ENCODE peak calls at places on chromosomes 16 and 17, in eight cellular contexts. B, E, N, R, J, X, Z and W are unnamed samples.

GRCh38 chr17:9645858-9646555 is 690 bp downstream of the USP43 start:
- DNase-seq in N (no peak), R (no peak), B (peak), E (peak), X (peak), J (no peak), Z (peak), W (peak)

GRCh38 chr17:41665566-41666335 is 22.9 kb upstream of the EIF1 start:
- DNase-seq in X (peak), Z (peak), E (peak), J (peak), R (peak), N (peak), B (peak), W (peak)

GRCh38 chr17:49510720-49511110 is 15.6 kb downstream of the NGFR start:
- DNase-seq in R (no peak), J (no peak), E (no peak), B (no peak), N (no peak), Z (no peak), X (no peak), W (no peak)

GRCh38 chr16:59296002-59296401 is 561.9 kb upstream of the GOT2 start:
- DNase-seq in Z (no peak), J (no peak), R (peak), E (no peak), B (no peak), X (no peak), N (no peak), W (no peak)

GRCh38 chr16:51641191-51641765 is 490.2 kb upstream of the SALL1 start:
- DNase-seq in R (no peak), J (no peak), B (no peak), Z (no peak), E (no peak), N (no peak), X (no peak), W (no peak)

GRCh38 chr17:58325289-58325726 is 3.3 kb downstream of the TSPOAP1 start:
- DNase-seq in R (no peak), Z (no peak), X (no peak), E (no peak), N (no peak), B (no peak), J (peak), W (no peak)

GRCh38 chr16:86789621-86790051 is 211.3 kb downstream of the FOXL1 start:
- DNase-seq in R (no peak), Z (no peak), J (no peak), X (no peak), E (no peak), B (no peak), N (no peak), W (no peak)

GRCh38 chr16:85667261-85667660 is 21.5 kb downstream of the GINS2 start:
- DNase-seq in X (peak), B (no peak), J (no peak), Z (no peak), N (no peak), R (no peak), E (no peak), W (no peak)

GRCh38 chr17:28145348-28145747 is 102.9 kb downstream of the NLK start:
- DNase-seq in N (no peak), X (no peak), Z (no peak), J (no peak), B (no peak), E (no peak), R (no peak), W (no peak)

GRCh38 chr17:55654821-55655220 is 67.8 kb downstream of the TMEM100 start:
- DNase-seq in N (no peak), E (no peak), X (no peak), Z (no peak), J (no peak), B (no peak), R (peak), W (no peak)

GRCh38 chr16:50267151-50267631 is 840 bp downstream of the ADCY7 start:
- DNase-seq in B (no peak), E (no peak), J (no peak), Z (no peak), N (no peak), R (no peak), X (peak), W (no peak)

GRCh38 chr16:58492066-58492465 is 7.9 kb upstream of the NDRG4 start:
- DNase-seq in X (no peak), Z (no peak), B (no peak), J (no peak), E (no peak), N (no peak), R (no peak), W (no peak)

GRCh38 chr17:61405686-61406542 is 6.3 kb downstream of the TBX2 start:
- DNase-seq in J (no peak), R (peak), E (no peak), N (peak), B (no peak), X (peak), Z (peak), W (no peak)

GRCh38 chr17:6104956-6105355 is 34.8 kb downstream of the WSCD1 start:
- DNase-seq in X (no peak), J (no peak), E (no peak), B (no peak), Z (no peak), N (no peak), R (no peak), W (no peak)

GRCh38 chr17:78179372-78179771 is 7.5 kb downstream of the TK1 start:
- DNase-seq in E (no peak), X (no peak), Z (peak), N (no peak), B (peak), R (peak), J (no peak), W (no peak)

GRCh38 chr17:63987616-63988478 is 10.3 kb upstream of the PRR29 start:
- DNase-seq in N (no peak), E (no peak), X (no peak), R (no peak), J (no peak), B (no peak), Z (no peak), W (no peak)

GRCh38 chr17:35117984-35118383 is 1.7 kb downstream of the RAD51D start:
- DNase-seq in B (peak), E (no peak), Z (no peak), J (no peak), R (peak), X (no peak), N (no peak), W (no peak)

GRCh38 chr16:57984443-57985203 is 13.7 kb upstream of the CNGB1 start:
- DNase-seq in N (peak), J (no peak), R (peak), X (peak), Z (peak), B (peak), E (peak), W (peak)

GRCh38 chr17:56085576-56086267 is 67.6 kb upstream of the ANKFN1 start:
- DNase-seq in Z (no peak), J (no peak), E (no peak), X (no peak), R (no peak), N (no peak), B (no peak), W (no peak)

GRCh38 chr16:53775821-53776431 is 72.0 kb downstream of the FTO start:
- DNase-seq in E (no peak), J (no peak), B (peak), R (peak), Z (no peak), N (no peak), X (no peak), W (no peak)

GRCh38 chr16:4123617-4124300 is 7.5 kb upstream of the ADCY9 start:
- DNase-seq in Z (no peak), X (no peak), J (no peak), N (no peak), R (peak), E (no peak), B (no peak), W (no peak)

GRCh38 chr17:31745964-31746650 is 112.9 kb downstream of the COPRS start:
- DNase-seq in N (no peak), R (peak), E (no peak), X (no peak), Z (no peak), J (peak), B (no peak), W (no peak)

GRCh38 chr16:90048347-90048722 is 28.8 kb downstream of the PRDM7 start:
- DNase-seq in E (no peak), J (no peak), X (no peak), Z (no peak), R (no peak), B (no peak), N (no peak), W (no peak)

GRCh38 chr17:10698116-10698818 is 873 bp downstream of the ADPRM start:
- DNase-seq in N (no peak), X (no peak), R (peak), Z (no peak), B (peak), E (no peak), J (no peak), W (no peak)

GRCh38 chr17:45149669-45150603 is 1.7 kb downstream of the HEXIM1 start:
- DNase-seq in X (peak), B (no peak), R (peak), J (peak), N (peak), E (peak), Z (peak), W (no peak)

GRCh38 chr17:69552986-69553667 is 138.6 kb downstream of the MAP2K6 start:
- DNase-seq in Z (no peak), J (no peak), R (no peak), E (no peak), X (no peak), B (no peak), N (no peak), W (no peak)

GRCh38 chr17:17805575-17805974 is 31.2 kb downstream of the SREBF1 start:
- DNase-seq in Z (no peak), B (no peak), X (no peak), E (no peak), R (no peak), J (no peak), N (no peak), W (no peak)

GRCh38 chr16:72066747-72067146 is 3.7 kb downstream of the HPR start:
- DNase-seq in Z (no peak), B (peak), E (peak), N (no peak), J (no peak), X (no peak), R (peak), W (no peak)

GRCh38 chr17:30947796-30948195 is 23.0 kb upstream of the RNF135 start:
- DNase-seq in B (no peak), Z (no peak), N (no peak), E (no peak), J (no peak), R (no peak), X (no peak), W (no peak)

GRCh38 chr17:47267354-47267828 is 13.8 kb downstream of the ITGB3 start:
- DNase-seq in R (peak), X (no peak), E (no peak), B (peak), J (no peak), Z (no peak), N (no peak), W (no peak)

GRCh38 chr17:59425085-59425901 is 93.8 kb downstream of the YPEL2 start:
- DNase-seq in E (no peak), Z (no peak), N (no peak), J (peak), R (peak), B (no peak), X (peak), W (no peak)

GRCh38 chr16:50887500-50887899 is 145.6 kb downstream of the CYLD start:
- DNase-seq in R (no peak), X (no peak), B (no peak), E (no peak), Z (no peak), J (no peak), N (no peak), W (no peak)

GRCh38 chr16:1533443-1533951 is at the start of gene TMEM204:
- DNase-seq in B (no peak), J (no peak), Z (no peak), R (peak), E (peak), X (no peak), N (peak), W (no peak)

GRCh38 chr17:6554336-6554735 is 2.0 kb downstream of the PITPNM3 start:
- DNase-seq in X (no peak), Z (no peak), E (no peak), J (no peak), N (no peak), R (no peak), B (no peak), W (no peak)

GRCh38 chr17:2709173-2709661 is 2.3 kb downstream of the CLUH start:
- DNase-seq in J (no peak), E (no peak), N (no peak), X (peak), B (peak), R (no peak), Z (peak), W (no peak)

GRCh38 chr16:27363797-27364196 is 38.2 kb upstream of the IL21R start:
- DNase-seq in N (no peak), E (no peak), Z (peak), B (peak), J (no peak), R (no peak), X (peak), W (no peak)

GRCh38 chr16:81251871-81252270 is 13.4 kb downstream of the BCO1 start:
- DNase-seq in R (no peak), J (no peak), E (no peak), N (no peak), Z (no peak), B (no peak), X (no peak), W (no peak)

GRCh38 chr17:80737106-80738019 is 192.7 kb downstream of the RPTOR start:
- DNase-seq in Z (no peak), E (no peak), J (no peak), N (no peak), R (no peak), X (peak), B (no peak), W (no peak)
- TF ChIP-seq CTCF in Z (no peak), E (no peak), J (no peak), N (no peak), R (no peak), X (no peak), B (no peak), W (no peak)

GRCh38 chr17:37742762-37743611 is 1.9 kb downstream of the HNF1B start:
- DNase-seq in J (no peak), X (no peak), N (no peak), Z (peak), E (peak), B (no peak), R (no peak), W (no peak)
- TF ChIP-seq CTCF in J (no peak), X (no peak), N (no peak), Z (no peak), E (no peak), B (no peak), R (no peak), W (no peak)

GRCh38 chr16:66266436-66267286 is 99.8 kb upstream of the CDH5 start:
- DNase-seq in N (peak), X (peak), J (no peak), E (no peak), B (no peak), Z (no peak), R (peak), W (no peak)
- TF ChIP-seq CTCF in N (peak), X (no peak), J (no peak), E (no peak), B (no peak), Z (no peak), R (peak), W (no peak)

DNA sequence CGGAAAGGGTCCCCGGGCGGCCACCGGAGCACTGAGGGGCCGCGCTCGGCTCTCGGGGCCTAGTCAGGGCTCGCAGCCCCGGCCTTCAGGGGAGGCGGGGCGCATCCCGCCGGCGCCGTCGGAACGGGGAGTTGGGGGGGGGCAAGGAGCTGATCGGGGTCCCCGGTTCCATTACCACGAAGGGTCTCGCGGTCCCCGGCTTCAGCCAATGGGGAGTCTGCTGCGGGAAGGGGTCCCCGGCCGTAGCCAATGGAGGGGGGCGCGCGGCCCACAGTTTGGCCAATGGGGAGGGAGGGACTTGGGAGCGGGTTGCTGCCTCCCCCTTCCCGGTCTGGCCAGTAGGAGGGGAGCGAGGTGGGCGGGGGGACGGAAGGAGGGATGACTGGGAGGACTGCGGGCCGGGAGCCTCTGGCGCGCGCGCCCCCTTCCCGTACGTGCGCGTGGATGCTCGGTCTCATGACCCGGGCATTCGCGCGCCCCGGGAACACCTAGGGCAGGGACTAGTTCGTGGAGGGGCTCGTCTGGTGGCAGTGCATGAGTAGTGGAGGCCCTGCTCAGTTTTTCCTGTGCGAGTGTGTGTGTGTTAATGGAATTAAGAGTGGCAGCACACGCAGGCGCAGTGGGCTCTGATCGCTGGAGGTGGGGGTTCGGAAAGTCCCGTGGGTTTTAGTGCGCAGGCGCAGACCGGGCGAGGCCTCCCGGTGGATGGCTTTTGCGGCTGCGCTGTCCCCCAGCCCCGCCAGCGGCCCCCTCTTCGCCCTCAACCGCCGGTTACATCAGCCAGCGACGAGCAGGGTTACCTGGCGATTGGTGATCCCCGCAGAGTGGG is 1.1 kb downstream of the ATXN2L start:
- DNase-seq in X (peak), J (peak), E (peak), Z (peak), N (peak), B (peak), R (peak), W (peak)
- TF ChIP-seq CTCF in X (peak), J (peak), E (no peak), Z (peak), N (peak), B (peak), R (peak), W (peak)

DNA sequence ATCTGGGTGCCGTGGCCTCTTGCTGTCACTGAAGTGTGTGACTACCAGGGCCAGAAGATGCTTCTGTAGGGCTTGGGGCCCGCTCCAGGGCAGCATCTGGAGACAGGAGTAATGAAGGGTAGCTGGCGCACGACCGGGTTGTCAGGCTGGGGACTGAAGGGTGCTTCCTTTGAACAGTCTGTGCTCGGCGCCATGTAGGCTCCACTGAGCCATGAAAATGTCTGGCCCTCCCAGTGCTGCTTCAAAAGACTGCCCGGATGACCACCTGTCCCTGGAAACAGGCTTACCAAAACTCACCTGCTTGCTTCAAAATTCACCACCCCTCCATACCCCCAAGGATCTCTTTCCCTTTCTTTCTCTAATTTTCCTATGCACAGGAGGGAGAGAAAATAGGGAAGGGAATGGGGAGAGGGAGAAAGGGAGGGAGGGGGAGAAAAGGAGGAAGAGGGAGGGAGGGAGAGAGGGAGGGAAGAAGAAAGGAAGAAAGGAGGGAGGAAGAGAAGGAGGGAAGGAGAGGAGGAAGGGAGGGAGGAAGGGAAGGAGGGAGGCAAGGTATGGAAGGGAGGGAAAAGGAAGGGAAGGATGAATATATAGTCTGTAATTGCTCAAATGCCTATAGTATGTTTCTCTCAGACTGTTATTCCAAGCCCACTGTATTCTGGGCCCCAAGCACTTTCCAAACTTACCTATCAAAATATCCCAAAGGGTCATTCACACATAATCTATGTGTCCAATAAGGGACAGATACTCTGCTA is 31.0 kb downstream of the ASIC2 start:
- DNase-seq in X (no peak), Z (no peak), R (no peak), N (no peak), B (no peak), E (no peak), J (peak), W (no peak)
- TF ChIP-seq CTCF in X (no peak), Z (no peak), R (no peak), N (no peak), B (no peak), E (no peak), J (no peak), W (no peak)

DNA sequence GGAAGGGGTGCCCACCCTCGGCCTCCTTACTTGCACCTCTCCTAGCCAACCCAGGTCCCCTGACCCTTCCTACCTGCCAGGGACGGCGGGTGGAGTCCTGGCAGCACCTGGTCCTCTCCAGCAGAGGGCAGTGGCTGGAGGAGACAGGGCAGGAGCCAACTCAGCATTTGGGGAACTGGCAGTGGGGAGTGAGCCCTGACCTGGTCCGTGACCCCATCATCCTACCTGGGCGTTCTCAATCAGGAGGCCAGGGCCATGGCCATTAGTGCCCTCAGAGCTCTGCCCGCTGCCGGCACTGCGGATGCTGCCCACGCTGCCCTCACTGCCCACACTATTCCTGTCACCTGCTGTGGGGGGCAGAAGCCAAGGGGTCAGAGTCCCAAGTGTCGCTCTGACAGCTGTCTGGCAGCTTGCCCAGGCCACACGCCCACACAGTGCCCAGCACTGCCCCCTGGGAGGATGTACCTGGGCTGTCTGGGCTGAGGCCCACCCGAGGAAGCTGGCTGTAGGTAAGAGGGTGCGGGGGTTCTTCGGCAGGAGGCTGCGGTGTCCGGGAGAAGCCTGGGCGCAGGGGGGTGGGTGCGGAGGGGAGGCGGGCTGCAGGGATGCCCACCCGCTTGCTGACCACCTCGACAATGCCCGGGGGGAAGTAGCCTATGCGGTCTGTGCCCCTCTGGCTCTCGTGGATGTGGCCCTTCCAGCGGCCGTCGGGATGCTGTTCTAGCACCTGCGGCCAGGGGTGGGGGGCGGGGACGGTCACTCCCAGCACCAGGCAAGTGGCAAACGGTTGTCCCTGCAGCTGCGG is 10.8 kb downstream of the CASKIN2 start:
- DNase-seq in B (peak), J (no peak), X (peak), R (no peak), Z (peak), N (no peak), E (peak), W (no peak)
- TF ChIP-seq CTCF in B (peak), J (peak), X (peak), R (peak), Z (peak), N (peak), E (no peak), W (peak)